ENCODE peak calls at places on chromosomes 5 and 9, in eight cellular contexts. B is mucosa of descending colon; T is cardiac muscle cell; W is transverse colon; Y is fibroblast of pulmonary artery; R is body of pancreas; H is CD4-positive, alpha-beta memory T cell; L is astrocyte of the spinal cord. Z is an unnamed sample.

GRCh38 chr9:134557331-134557730 is 84.3 kb upstream of the COL5A1 start:
- DNase-seq in T (no peak), R (no peak), H (no peak), B (no peak), W (no peak), L (no peak), Y (no peak), Z (no peak)

GRCh38 chr5:55159763-55160492 is at the start of gene GPX8:
- DNase-seq in B (peak), Y (peak), R (no peak), H (peak), L (peak), W (no peak), T (peak), Z (no peak)

GRCh38 chr5:149360262-149360661 is 2.4 kb downstream of the PCYOX1L start:
- DNase-seq in W (no peak), L (no peak), R (no peak), Y (no peak), T (no peak), H (no peak), B (no peak), Z (no peak)

GRCh38 chr9:34047864-34048729 is 590 bp downstream of the UBAP2 start:
- DNase-seq in W (peak), Y (no peak), B (peak), L (no peak), H (no peak), R (peak), T (no peak), Z (no peak)

GRCh38 chr9:80440724-80441123 is 869.0 kb downstream of the TLE4 start:
- DNase-seq in B (no peak), H (no peak), L (no peak), W (no peak), T (no peak), R (no peak), Y (no peak), Z (no peak)

GRCh38 chr5:110109685-110110084 is 420.0 kb downstream of the MAN2A1 start:
- DNase-seq in B (no peak), L (no peak), H (no peak), W (no peak), R (no peak), Y (no peak), T (no peak), Z (no peak)

GRCh38 chr5:68918306-68918705 is 175.5 kb upstream of the SLC30A5 start:
- DNase-seq in B (no peak), L (no peak), Y (no peak), W (no peak), H (no peak), R (no peak), T (no peak), Z (no peak)

GRCh38 chr5:959581-960531 is 48.7 kb upstream of the NKD2 start:
- DNase-seq in L (no peak), T (no peak), H (no peak), Y (no peak), W (no peak), R (no peak), B (no peak), Z (no peak)

GRCh38 chr9:95343725-95344287 is 26.3 kb upstream of the FANCC start:
- DNase-seq in W (no peak), T (no peak), R (no peak), B (no peak), H (no peak), L (no peak), Y (no peak), Z (no peak)

GRCh38 chr5:134659456-134659855 is 10.9 kb downstream of the SEC24A start:
- DNase-seq in L (no peak), R (no peak), Y (no peak), W (no peak), B (no peak), T (no peak), H (no peak), Z (no peak)

GRCh38 chr9:127187231-127187956 is 65.0 kb upstream of the ANGPTL2 start:
- DNase-seq in B (peak), Y (peak), R (no peak), W (peak), L (peak), H (no peak), T (peak), Z (peak)

GRCh38 chr5:93724791-93725190 is 16.6 kb downstream of the POU5F2 start:
- DNase-seq in L (no peak), R (no peak), B (no peak), Y (no peak), T (no peak), H (no peak), W (no peak), Z (no peak)

GRCh38 chr9:4328723-4329122 is 28.9 kb upstream of the GLIS3 start:
- DNase-seq in T (no peak), H (no peak), Y (no peak), R (no peak), W (no peak), B (no peak), L (peak), Z (no peak)

GRCh38 chr9:124309665-124310064 is 51.9 kb downstream of the NEK6 start:
- DNase-seq in R (no peak), W (no peak), H (no peak), L (peak), T (peak), Y (peak), B (no peak), Z (peak)

GRCh38 chr9:125631391-125632085 is 75.5 kb downstream of the MAPKAP1 start:
- DNase-seq in L (peak), Y (peak), R (no peak), H (peak), W (peak), B (peak), T (peak), Z (no peak)

GRCh38 chr9:87887151-87887505 is 4.5 kb downstream of the SPATA31E1 start:
- DNase-seq in H (no peak), L (no peak), W (no peak), Y (no peak), B (no peak), R (no peak), T (no peak), Z (no peak)

GRCh38 chr5:171770153-171770552 is 15.5 kb upstream of the SMIM23 start:
- DNase-seq in W (no peak), L (no peak), B (no peak), Y (no peak), T (no peak), H (no peak), R (no peak), Z (no peak)

GRCh38 chr9:111952559-111952958 is 55.9 kb downstream of the UGCG start:
- DNase-seq in R (no peak), W (no peak), H (no peak), L (peak), T (peak), Y (peak), B (no peak), Z (no peak)

GRCh38 chr5:127068771-127069330 is 4.5 kb downstream of the C5orf63 start:
- DNase-seq in R (no peak), W (no peak), L (peak), B (no peak), H (no peak), Y (peak), T (peak), Z (no peak)

GRCh38 chr5:44332360-44332971 is 56.8 kb downstream of the FGF10 start:
- DNase-seq in R (no peak), H (no peak), W (no peak), B (no peak), L (peak), Y (peak), T (peak), Z (no peak)

GRCh38 chr5:142657446-142657845 is 28.4 kb downstream of the FGF1 start:
- DNase-seq in T (no peak), R (no peak), L (no peak), H (no peak), B (no peak), Y (no peak), W (no peak), Z (no peak)

GRCh38 chr9:116219686-116220085 is 66.1 kb downstream of the PAPPA start:
- DNase-seq in Y (no peak), L (no peak), B (no peak), W (no peak), H (no peak), R (no peak), T (no peak), Z (no peak)

GRCh38 chr9:87276851-87277251 is 220.8 kb upstream of the DAPK1 start:
- DNase-seq in L (peak), R (no peak), B (no peak), Y (peak), H (peak), T (peak), W (no peak), Z (no peak)

DNA sequence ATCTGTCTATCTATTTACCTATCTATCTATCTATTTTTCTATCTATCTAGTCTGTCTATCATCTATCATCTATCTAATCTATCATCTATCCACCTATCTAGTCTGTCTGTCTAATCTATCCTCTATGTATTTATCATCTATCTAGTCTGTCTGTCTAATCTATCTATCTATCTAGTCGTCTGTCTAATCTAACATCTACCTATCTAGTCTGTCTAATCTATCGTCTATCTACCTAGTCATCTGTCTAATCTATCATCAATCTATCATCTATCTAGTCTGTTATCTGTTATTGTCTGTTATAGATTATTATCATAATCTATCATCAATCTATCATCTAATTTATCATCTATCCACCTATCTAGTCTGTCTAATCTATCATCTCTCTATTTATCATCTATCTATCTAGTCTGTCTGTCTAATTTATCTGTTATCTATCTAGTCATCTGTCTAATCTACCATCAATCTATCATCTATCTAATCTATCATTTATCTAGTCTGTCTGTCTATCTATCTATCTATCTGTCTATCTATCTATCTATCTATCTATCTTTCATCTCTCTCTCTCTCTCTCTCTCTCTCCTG is 80.2 kb upstream of the ZNF618 start:
- DNase-seq in R (no peak), Y (no peak), B (no peak), T (no peak), W (no peak), L (no peak), H (no peak), Z (no peak)
- H3K4me3 ChIP-seq in R (no peak), Y (no peak), B (no peak), T (no peak), W (no peak), L (no peak), H (no peak), Z (no peak)

DNA sequence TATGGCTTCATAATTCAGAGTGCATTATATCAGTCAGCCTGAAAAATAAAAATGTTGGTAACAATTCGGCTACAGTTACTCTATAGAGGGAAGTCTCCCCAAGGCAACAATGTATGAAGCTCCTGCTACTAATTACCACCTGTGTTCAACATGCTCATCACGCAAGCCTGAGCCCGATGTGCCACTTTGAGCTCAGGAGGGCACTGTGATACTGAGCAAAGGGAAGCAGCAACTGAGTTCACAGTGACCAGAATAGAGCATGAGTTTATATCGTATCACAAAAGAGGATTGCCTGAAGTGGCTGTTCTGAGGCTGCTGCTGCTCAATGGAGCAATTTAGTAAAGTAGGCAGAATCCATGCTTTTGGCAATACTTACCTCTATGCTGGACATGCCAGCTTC is 202.0 kb upstream of the HAPLN1 start:
- DNase-seq in W (no peak), R (no peak), Y (no peak), T (no peak), L (no peak), B (no peak), H (no peak), Z (no peak)
- H3K4me3 ChIP-seq in W (no peak), R (no peak), Y (no peak), T (no peak), L (no peak), B (no peak), H (no peak), Z (no peak)

DNA sequence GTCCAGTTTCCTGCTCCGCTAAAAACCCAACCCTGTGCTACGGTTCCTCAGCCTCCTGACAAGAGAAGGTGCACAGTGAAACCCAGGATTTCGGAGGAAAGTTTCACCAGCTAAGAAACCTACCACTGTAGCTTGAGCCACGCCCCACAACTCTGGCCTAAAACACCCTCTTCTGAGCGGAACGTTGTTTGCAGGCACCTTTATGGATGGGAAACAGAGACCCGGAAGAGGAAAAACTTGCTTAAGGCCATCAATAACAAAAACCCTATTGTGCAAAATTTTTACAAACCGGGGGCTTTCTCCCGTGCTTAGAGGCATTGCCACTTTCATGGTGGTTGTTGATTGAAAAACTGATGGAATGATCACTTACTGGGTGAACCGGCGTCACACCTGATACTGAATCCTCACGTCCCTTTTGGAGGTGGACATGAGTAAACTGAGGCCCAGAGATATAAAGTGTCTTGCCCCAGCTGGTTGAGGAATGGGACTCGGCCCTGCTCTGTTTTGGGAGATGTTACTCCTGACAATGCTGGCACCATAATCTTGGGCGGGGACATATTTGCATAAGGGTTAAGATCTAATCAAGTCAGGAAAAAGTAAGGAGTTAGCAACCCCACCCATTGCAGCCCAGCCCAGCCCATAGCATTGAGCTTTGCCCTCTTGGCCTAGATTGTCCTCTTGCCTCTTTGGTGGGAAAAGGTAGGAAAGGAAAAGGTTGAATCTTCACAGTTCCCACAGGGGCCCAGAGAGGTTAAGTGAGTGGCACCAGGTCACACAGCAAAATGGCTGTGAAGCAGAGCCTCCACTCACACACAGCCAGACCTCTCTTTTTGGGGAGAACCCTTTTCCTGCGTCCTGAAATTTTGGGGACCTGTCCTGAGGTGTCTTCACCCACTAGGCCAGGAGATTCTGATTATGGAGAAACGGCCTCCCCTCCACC is 23.2 kb upstream of the PTGS1 start:
- DNase-seq in L (no peak), W (peak), H (no peak), B (peak), R (no peak), T (peak), Y (peak), Z (no peak)
- H3K4me3 ChIP-seq in L (peak), W (peak), H (no peak), B (no peak), R (no peak), T (peak), Y (peak), Z (peak)

DNA sequence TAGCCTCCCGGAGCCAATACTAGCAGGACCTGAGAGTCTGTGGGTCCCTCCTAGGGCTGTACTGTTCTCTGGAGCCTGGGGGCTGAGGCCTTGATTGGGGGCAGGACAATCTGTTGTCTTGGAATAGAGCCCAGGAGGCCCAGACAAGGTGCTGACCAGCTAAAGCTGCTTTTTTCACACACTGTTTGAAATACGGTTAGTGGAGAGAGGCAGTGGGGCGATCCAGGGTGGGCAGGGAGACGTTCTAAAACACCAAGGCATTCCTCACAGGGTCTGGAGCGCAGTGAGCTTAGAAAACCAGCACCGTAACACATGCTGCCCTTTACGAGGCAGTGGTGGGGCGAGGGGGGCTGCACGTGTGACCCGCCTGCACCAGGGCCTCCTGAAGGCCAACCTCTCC is 55.1 kb downstream of the EHMT1 start:
- DNase-seq in L (no peak), R (no peak), Y (peak), T (peak), B (no peak), H (no peak), W (no peak), Z (no peak)
- H3K4me3 ChIP-seq in L (no peak), R (no peak), Y (no peak), T (no peak), B (no peak), H (no peak), W (no peak), Z (no peak)

DNA sequence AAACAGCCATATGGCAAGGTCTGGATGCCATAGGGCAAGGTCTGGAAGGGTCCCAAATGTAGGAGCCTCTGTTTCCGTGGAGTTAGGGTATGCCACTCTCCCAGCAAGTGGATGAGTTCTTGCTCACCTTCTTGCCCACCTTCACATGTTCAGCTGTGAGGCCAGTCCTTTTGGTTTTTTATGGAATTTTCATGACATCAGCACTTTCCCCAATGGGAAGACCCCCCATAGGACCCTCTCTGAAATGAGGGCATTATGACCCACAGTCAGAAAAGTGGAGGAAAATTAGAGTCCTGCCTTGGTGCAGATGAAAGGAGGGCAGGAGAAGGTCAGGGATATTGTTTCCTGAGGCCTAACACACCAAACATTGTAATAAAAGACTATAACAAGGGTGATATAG is 53.9 kb downstream of the RASA1 start:
- DNase-seq in H (no peak), B (no peak), T (no peak), R (no peak), L (no peak), Y (no peak), W (no peak), Z (no peak)
- H3K4me3 ChIP-seq in H (no peak), B (no peak), T (no peak), R (no peak), L (no peak), Y (no peak), W (no peak), Z (no peak)

GRCh38 chr9:97923529-97924108 is 1.3 kb upstream of the TRMO start:
- DNase-seq in H (peak), T (peak), W (peak), B (peak), L (peak), R (peak), Y (peak), Z (peak)
- H3K4me3 ChIP-seq in H (no peak), T (peak), W (peak), B (no peak), L (peak), R (no peak), Y (peak), Z (peak)

Z was measured in thoracic aorta.